ENCODE peak calls at places on chromosomes 11 and 22, in seven cellular contexts. C is BJ; O is EH; M is ACHN; G is activated CD8-positive, alpha-beta memory T cell treated with anti-CD3 and anti-CD28 coated beads, Interleukin-2, amount 50 U/mL, for 48 hours; B is T-helper 1 cell; P is Kasumi-1. T is an unnamed sample.

GRCh38 chr22:41411021-41411851 is 29.5 kb downstream of the TEF start:
- DNase-seq in C (no peak), O (no peak), M (no peak), G (no peak), B (no peak), P (no peak), T (peak)

GRCh38 chr11:76891285-76891684 is 30.6 kb downstream of the ACER3 start:
- DNase-seq in C (no peak), O (no peak), M (no peak), G (no peak), B (no peak), P (no peak), T (no peak)

GRCh38 chr11:99015634-99016454 is 4.9 kb upstream of the CNTN5 start:
- DNase-seq in C (no peak), O (peak), M (peak), G (no peak), B (no peak), P (peak), T (no peak)

GRCh38 chr11:2569321-2569721 is 124.5 kb downstream of the KCNQ1 start:
- DNase-seq in C (peak), O (peak), M (no peak), G (no peak), B (no peak), P (no peak), T (no peak)

GRCh38 chr22:23829845-23830372 is 8.9 kb downstream of the DERL3 start:
- DNase-seq in C (peak), O (peak), M (no peak), G (no peak), B (no peak), P (no peak), T (no peak)

GRCh38 chr11:110712643-110713468 is 619 bp upstream of the ARHGAP20 start:
- DNase-seq in C (no peak), O (peak), M (no peak), G (peak), B (no peak), P (peak), T (peak)

GRCh38 chr11:95917188-95918036 is 6.5 kb downstream of the MTMR2 start:
- DNase-seq in C (no peak), O (no peak), M (no peak), G (no peak), B (no peak), P (no peak), T (no peak)

GRCh38 chr11:106077609-106078517 is at the start of gene AASDHPPT:
- DNase-seq in C (no peak), O (peak), M (peak), G (no peak), B (no peak), P (no peak), T (no peak)

GRCh38 chr11:121671276-121672168 is 218.8 kb upstream of the SORL1-AS1 start:
- DNase-seq in C (no peak), O (peak), M (no peak), G (no peak), B (no peak), P (no peak), T (no peak)

GRCh38 chr11:2806351-2807058 is 79.1 kb downstream of the CDKN1C start:
- DNase-seq in C (no peak), O (no peak), M (no peak), G (peak), B (no peak), P (no peak), T (no peak)

GRCh38 chr11:67438121-67438902 is 830 bp upstream of the PTPRCAP start:
- DNase-seq in C (no peak), O (no peak), M (no peak), G (peak), B (peak), P (no peak), T (no peak)

GRCh38 chr22:42901790-42902508 is 44.9 kb upstream of the ARFGAP3 start:
- DNase-seq in C (no peak), O (no peak), M (no peak), G (no peak), B (no peak), P (peak), T (no peak)

GRCh38 chr11:121930004-121930965 is 185.7 kb downstream of the BLID start:
- DNase-seq in C (no peak), O (peak), M (no peak), G (no peak), B (no peak), P (no peak), T (no peak)

GRCh38 chr22:26464312-26464711 is 19.3 kb downstream of the HPS4 start:
- DNase-seq in C (peak), O (peak), M (no peak), G (no peak), B (no peak), P (no peak), T (no peak)

GRCh38 chr11:94664336-94664735 is 97.2 kb downstream of the PIWIL4 start:
- DNase-seq in C (no peak), O (peak), M (no peak), G (no peak), B (no peak), P (no peak), T (no peak)